ENCODE peak calls at places on chromosomes 6 and 20, in four cellular contexts. One of them, this sample, is unnamed.

GRCh38 chr6:150766201-150766997 is 99.1 kb upstream of the MTHFD1L start:
- DNase-seq in HepG2: no peak
- DNase-seq in K562: no peak
- DNase-seq in GM12878: no peak
- DNase-seq in this sample: no peak

GRCh38 chr6:88114838-88115237 is 51.3 kb downstream of the CNR1 start:
- DNase-seq in K562: no peak
- DNase-seq in HepG2: no peak
- DNase-seq in GM12878: no peak
- DNase-seq in this sample: no peak

GRCh38 chr6:161374971-161375873 is 101.4 kb upstream of the AGPAT4 start:
- DNase-seq in HepG2: peak
- DNase-seq in GM12878: no peak
- DNase-seq in K562: peak
- DNase-seq in this sample: peak

GRCh38 chr20:15711177-15711576 is 862.1 kb downstream of the KIF16B start:
- DNase-seq in GM12878: no peak
- DNase-seq in K562: no peak
- DNase-seq in HepG2: no peak
- DNase-seq in this sample: no peak

GRCh38 chr6:25788305-25788922 is 33.9 kb downstream of the SLC17A4 start:
- DNase-seq in K562: peak
- DNase-seq in GM12878: no peak
- DNase-seq in HepG2: peak
- DNase-seq in this sample: peak

GRCh38 chr6:155400022-155400965 is 55.3 kb downstream of the NOX3 start:
- DNase-seq in K562: no peak
- DNase-seq in HepG2: no peak
- DNase-seq in GM12878: no peak
- DNase-seq in this sample: peak

GRCh38 chr6:4179960-4180652 is 44.7 kb upstream of the ECI2 start:
- DNase-seq in HepG2: no peak
- DNase-seq in K562: peak
- DNase-seq in GM12878: no peak
- DNase-seq in this sample: no peak

GRCh38 chr20:642398-643174 is 10.4 kb downstream of the SRXN1 start:
- DNase-seq in K562: peak
- DNase-seq in HepG2: peak
- DNase-seq in GM12878: no peak
- DNase-seq in this sample: no peak

GRCh38 chr20:24676353-24676977 is 207.0 kb downstream of the SYNDIG1 start:
- DNase-seq in GM12878: no peak
- DNase-seq in K562: no peak
- DNase-seq in HepG2: no peak
- DNase-seq in this sample: no peak

DNA sequence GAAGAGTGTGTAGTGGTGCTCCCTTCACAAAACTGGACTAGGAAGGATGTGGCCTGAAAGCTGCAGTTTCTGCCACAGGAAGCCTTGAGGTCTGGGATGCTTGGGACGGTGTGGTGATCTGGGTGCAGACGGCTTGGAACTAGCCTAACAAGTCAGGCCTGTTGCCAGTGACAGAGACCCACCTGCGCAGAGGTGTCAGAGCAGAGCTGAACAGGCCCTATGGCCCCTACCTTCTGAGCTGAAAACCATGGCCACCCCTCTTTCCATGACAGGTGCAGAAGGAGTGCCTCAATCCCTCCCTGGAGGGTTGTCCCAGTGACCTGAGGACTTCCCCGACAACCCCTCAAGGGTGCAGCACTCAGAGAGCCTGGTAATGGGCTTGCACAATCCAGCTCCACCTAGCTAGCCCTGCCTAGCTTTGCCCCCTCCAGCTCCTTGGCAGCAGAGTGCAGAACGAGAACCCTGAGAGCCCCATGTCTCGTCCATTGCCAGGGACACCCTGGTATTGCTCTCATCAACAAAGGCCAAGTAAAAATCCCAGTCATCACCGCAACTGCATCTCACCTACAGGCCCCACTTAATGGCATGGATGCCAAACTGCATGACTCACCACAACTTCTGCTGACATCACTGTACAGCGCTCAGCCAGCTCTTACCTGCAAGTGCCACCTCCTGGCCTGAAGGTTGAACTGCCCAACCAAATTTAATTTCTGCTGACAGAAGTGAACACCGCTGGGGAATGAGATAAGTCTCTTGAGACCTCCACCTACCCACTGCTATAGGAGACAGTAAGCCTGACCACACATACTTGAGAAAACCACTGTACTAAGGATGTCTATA is 563.1 kb downstream of the TFAP2A start:
- DNase-seq in GM12878: no peak
- DNase-seq in K562: no peak
- DNase-seq in HepG2: no peak
- DNase-seq in this sample: peak
- TF ChIP-seq SP1 in GM12878: no peak
- TF ChIP-seq SP1 in K562: no peak
- TF ChIP-seq SP1 in HepG2: no peak
- TF ChIP-seq SP1 in this sample: no peak

GRCh38 chr6:45969883-45970282 is 45.8 kb downstream of the CLIC5 start:
- DNase-seq in HepG2: no peak
- DNase-seq in K562: no peak
- DNase-seq in GM12878: no peak
- DNase-seq in this sample: no peak

GRCh38 chr6:45969026-45969425 is 46.6 kb downstream of the CLIC5 start:
- DNase-seq in HepG2: no peak
- DNase-seq in GM12878: no peak
- DNase-seq in K562: no peak
- DNase-seq in this sample: no peak

GRCh38 chr6:45972795-45973503 is 42.7 kb downstream of the CLIC5 start:
- DNase-seq in K562: no peak
- DNase-seq in HepG2: no peak
- DNase-seq in GM12878: no peak
- DNase-seq in this sample: no peak

GRCh38 chr6:45971287-45971686 is 44.4 kb downstream of the CLIC5 start:
- DNase-seq in K562: no peak
- DNase-seq in GM12878: no peak
- DNase-seq in HepG2: no peak
- DNase-seq in this sample: no peak

DNA sequence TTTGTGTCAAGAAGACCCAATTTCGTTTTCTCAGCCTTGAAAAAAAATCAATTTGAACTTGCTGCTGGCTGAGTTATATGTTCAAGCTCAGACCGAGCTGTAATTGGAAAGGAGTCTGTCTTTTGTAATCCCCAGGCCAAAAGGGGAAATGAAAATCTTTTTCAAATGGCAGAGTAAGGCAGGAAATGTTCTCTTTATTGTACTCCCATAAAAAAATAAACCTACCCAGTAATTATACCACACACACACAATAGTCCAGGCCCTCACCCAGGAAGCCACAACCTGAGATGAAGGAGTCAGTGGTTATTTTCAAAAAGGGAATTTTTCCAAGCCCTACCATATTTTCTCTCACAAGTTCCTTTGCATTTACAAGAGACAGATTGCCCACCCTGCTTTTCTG is 45.3 kb downstream of the CLIC5 start:
- DNase-seq in HepG2: no peak
- DNase-seq in K562: no peak
- DNase-seq in GM12878: no peak
- DNase-seq in this sample: no peak
- TF ChIP-seq FOXK2 in HepG2: no peak
- TF ChIP-seq FOXK2 in K562: no peak
- TF ChIP-seq FOXK2 in GM12878: no peak
- TF ChIP-seq FOXK2 in this sample: no peak

DNA sequence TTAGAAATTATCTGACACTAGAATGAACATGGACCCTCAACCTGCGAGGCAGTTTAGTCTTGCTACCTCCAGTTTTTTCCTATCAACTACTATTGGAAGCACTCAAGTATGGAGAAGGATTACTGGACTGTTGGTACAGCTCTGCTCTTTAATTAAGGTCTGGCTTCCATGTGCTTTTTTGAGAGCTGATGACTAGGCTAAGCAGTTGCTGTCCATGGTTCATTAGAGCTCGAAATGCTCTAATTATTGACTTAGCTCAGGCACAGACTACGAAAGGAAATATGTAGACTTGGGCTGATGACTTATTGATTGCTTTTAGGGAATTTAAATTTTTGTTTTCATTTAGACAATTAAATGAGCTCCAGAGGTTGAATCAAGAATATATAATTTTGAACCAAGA is 1281.6 kb downstream of the HACE1 start:
- DNase-seq in HepG2: no peak
- DNase-seq in GM12878: no peak
- DNase-seq in K562: no peak
- DNase-seq in this sample: no peak
- TF ChIP-seq SP1 in HepG2: no peak
- TF ChIP-seq SP1 in GM12878: no peak
- TF ChIP-seq SP1 in K562: no peak
- TF ChIP-seq SP1 in this sample: no peak

GRCh38 chr6:22884441-22884840 is 315.1 kb downstream of the HDGFL1 start:
- DNase-seq in K562: no peak
- DNase-seq in HepG2: no peak
- DNase-seq in GM12878: no peak
- DNase-seq in this sample: no peak

GRCh38 chr6:22882581-22882980 is 313.2 kb downstream of the HDGFL1 start:
- DNase-seq in K562: no peak
- DNase-seq in HepG2: no peak
- DNase-seq in GM12878: no peak
- DNase-seq in this sample: no peak

GRCh38 chr6:22883061-22883717 is 313.8 kb downstream of the HDGFL1 start:
- DNase-seq in GM12878: no peak
- DNase-seq in K562: no peak
- DNase-seq in HepG2: no peak
- DNase-seq in this sample: no peak

GRCh38 chr6:22888147-22888831 is 318.9 kb downstream of the HDGFL1 start:
- DNase-seq in K562: no peak
- DNase-seq in GM12878: no peak
- DNase-seq in HepG2: no peak
- DNase-seq in this sample: no peak

GRCh38 chr6:22886881-22887581 is 317.7 kb downstream of the HDGFL1 start:
- DNase-seq in HepG2: no peak
- DNase-seq in GM12878: peak
- DNase-seq in K562: no peak
- DNase-seq in this sample: no peak
- TF ChIP-seq FOXK2 in HepG2: no peak
- TF ChIP-seq FOXK2 in GM12878: no peak
- TF ChIP-seq FOXK2 in K562: no peak
- TF ChIP-seq FOXK2 in this sample: no peak

GRCh38 chr6:106512048-106512957 is 117.0 kb downstream of the RTN4IP1 start:
- DNase-seq in HepG2: peak
- DNase-seq in K562: no peak
- DNase-seq in GM12878: no peak
- DNase-seq in this sample: no peak
- TF ChIP-seq SP1 in HepG2: no peak
- TF ChIP-seq SP1 in K562: no peak
- TF ChIP-seq SP1 in GM12878: no peak
- TF ChIP-seq SP1 in this sample: no peak

DNA sequence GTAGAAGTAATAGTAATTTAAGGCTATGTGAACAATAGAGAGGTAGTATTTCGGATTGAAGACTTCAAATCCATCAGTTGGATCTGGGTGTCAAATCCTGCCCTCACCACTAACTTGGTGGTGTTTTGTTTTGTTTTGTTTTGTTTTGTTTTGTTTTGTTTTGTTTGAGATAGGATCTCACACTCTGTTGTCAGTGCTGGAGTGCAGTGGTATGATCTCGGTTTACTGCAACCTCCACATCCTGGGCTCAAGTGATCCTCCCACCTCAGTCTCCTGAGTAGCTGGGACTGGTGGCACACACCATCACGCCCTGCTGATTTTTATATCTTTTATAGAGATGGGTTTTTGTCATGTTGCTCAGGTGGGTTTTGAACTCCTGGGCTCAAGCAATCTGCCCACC is 129.4 kb upstream of the ZNF217 start:
- DNase-seq in HepG2: no peak
- DNase-seq in GM12878: no peak
- DNase-seq in K562: peak
- DNase-seq in this sample: no peak
- TF ChIP-seq FOXK2 in HepG2: no peak
- TF ChIP-seq FOXK2 in GM12878: no peak
- TF ChIP-seq FOXK2 in K562: no peak
- TF ChIP-seq FOXK2 in this sample: no peak

DNA sequence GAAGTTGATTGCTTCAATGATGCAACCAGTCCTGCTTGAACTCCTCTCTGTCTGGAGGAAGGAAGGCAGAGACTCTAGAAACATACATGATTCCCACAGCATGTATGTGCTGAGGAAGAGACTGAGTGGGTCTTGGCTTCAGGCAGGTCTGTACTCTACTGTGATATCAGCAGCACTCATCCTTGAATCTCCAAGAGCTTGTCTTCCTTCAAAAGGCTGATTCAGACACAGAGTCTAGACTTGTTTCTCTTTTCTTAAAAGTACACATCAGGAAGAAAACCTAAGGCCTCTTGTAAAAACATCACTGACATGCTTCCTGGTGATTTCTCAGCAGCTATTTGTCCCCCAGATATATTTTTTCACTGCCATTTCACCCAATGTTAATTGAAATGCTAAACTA is 155.7 kb upstream of the HEY2 start:
- DNase-seq in K562: no peak
- DNase-seq in GM12878: no peak
- DNase-seq in HepG2: no peak
- DNase-seq in this sample: no peak
- TF ChIP-seq SP1 in K562: no peak
- TF ChIP-seq SP1 in GM12878: no peak
- TF ChIP-seq SP1 in HepG2: no peak
- TF ChIP-seq SP1 in this sample: no peak

DNA sequence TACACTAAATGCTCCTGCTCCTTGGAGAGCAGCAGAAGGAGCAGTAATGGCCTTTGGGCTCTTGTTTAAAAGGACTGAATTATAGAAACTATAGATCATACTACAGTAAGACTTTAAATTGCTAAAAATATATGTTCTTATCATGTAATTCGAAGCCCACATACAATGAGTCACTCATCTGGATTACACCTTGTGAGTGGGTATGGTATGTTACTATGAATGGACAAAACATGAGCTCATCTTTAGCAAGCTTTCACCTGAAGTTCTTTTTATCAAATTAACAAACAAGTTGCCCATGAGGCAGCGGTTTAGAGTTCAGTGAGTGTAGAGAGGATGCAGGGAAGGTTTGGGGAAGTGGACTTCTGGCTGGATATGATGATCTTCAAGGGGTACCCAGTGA is 114.4 kb upstream of the CCN2 start:
- DNase-seq in HepG2: no peak
- DNase-seq in GM12878: no peak
- DNase-seq in K562: no peak
- DNase-seq in this sample: no peak
- TF ChIP-seq FOXK2 in HepG2: no peak
- TF ChIP-seq FOXK2 in GM12878: no peak
- TF ChIP-seq FOXK2 in K562: no peak
- TF ChIP-seq FOXK2 in this sample: no peak

DNA sequence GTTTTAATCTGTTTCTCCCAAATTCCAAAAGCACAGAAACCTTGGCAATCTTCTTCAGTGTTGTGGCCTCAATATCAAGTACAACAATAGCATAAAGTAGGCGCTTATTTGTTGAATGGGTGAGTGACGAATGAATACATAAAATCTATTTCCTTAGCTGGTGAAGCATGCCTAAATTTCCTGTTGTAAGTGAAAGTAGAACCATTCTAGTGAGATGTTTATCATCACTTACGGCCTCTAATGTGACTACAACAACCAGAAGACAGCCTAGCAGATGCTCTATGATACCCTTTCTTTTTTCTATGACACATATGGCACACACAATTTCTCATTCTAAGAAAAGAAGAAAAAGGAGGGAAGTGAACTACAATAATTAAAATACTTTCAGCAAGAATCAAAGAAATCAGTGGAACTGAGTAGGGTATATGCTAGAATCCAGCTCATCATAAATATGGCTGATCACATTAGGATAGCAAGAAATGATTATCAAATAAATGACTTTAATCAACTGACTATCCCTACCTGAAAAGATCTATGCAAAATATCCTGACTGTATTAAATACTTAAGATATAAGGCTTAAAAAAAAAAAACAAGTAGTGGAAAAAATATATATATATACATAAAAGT is 67.4 kb downstream of the BTBD9 start:
- DNase-seq in HepG2: no peak
- DNase-seq in K562: no peak
- DNase-seq in GM12878: peak
- DNase-seq in this sample: no peak
- TF ChIP-seq SP1 in HepG2: no peak
- TF ChIP-seq SP1 in K562: no peak
- TF ChIP-seq SP1 in GM12878: no peak
- TF ChIP-seq SP1 in this sample: no peak